ENCODE peak calls at places on chromosomes 3 and 15, in four cellular contexts. One of them, this sample, is unnamed. For H3K36me3 and H3K27me3, the result is how much of the 10 kb centered on the place peaks cover.

GRCh38 chr15:86483936-86484335 is 404.3 kb downstream of the AGBL1 start:
- DNase-seq in bronchial epithelial cell: no peak
- DNase-seq in psoas muscle: no peak
- DNase-seq in IMR-90: no peak
- DNase-seq in this sample: no peak

GRCh38 chr3:156811092-156811862 is 14.9 kb upstream of the LEKR1 start:
- DNase-seq in bronchial epithelial cell: peak
- DNase-seq in psoas muscle: no peak
- DNase-seq in IMR-90: peak
- DNase-seq in this sample: no peak

GRCh38 chr3:23748398-23749110 is 57.2 kb upstream of the UBE2E1 start:
- DNase-seq in bronchial epithelial cell: peak
- DNase-seq in psoas muscle: no peak
- DNase-seq in IMR-90: peak
- DNase-seq in this sample: no peak

GRCh38 chr3:42174679-42175660 is 83.8 kb downstream of the TRAK1 start:
- DNase-seq in bronchial epithelial cell: no peak
- DNase-seq in psoas muscle: no peak
- DNase-seq in IMR-90: no peak
- DNase-seq in this sample: no peak

GRCh38 chr3:50340404-50341329 is at the start of gene RASSF1:
- DNase-seq in bronchial epithelial cell: peak
- DNase-seq in psoas muscle: peak
- DNase-seq in IMR-90: no peak
- DNase-seq in this sample: peak

GRCh38 chr15:92820233-92821021 is 79.7 kb upstream of the CHD2 start:
- DNase-seq in bronchial epithelial cell: peak
- DNase-seq in psoas muscle: peak
- DNase-seq in IMR-90: peak
- DNase-seq in this sample: peak

GRCh38 chr3:158562674-158563073 is 8.3 kb upstream of the MLF1 start:
- DNase-seq in bronchial epithelial cell: no peak
- DNase-seq in psoas muscle: no peak
- DNase-seq in IMR-90: no peak
- DNase-seq in this sample: no peak

GRCh38 chr15:90234519-90234988 is 545 bp downstream of the GDPGP1 start:
- DNase-seq in bronchial epithelial cell: no peak
- DNase-seq in psoas muscle: no peak
- DNase-seq in IMR-90: peak
- DNase-seq in this sample: no peak

GRCh38 chr3:171994646-171995441 is 44.5 kb upstream of the FNDC3B start:
- DNase-seq in bronchial epithelial cell: peak
- DNase-seq in psoas muscle: no peak
- DNase-seq in IMR-90: peak
- DNase-seq in this sample: peak

GRCh38 chr15:58260911-58261267 is 122.7 kb downstream of the AQP9 start:
- DNase-seq in bronchial epithelial cell: peak
- DNase-seq in psoas muscle: peak
- DNase-seq in IMR-90: peak
- DNase-seq in this sample: peak

GRCh38 chr3:194986208-194987043 is 284.5 kb downstream of the XXYLT1 start:
- DNase-seq in bronchial epithelial cell: peak
- DNase-seq in psoas muscle: no peak
- DNase-seq in IMR-90: no peak
- DNase-seq in this sample: peak

GRCh38 chr3:192022412-192022811 is 561.4 kb downstream of the PYDC2 start:
- DNase-seq in bronchial epithelial cell: peak
- DNase-seq in psoas muscle: no peak
- DNase-seq in IMR-90: no peak
- DNase-seq in this sample: peak

GRCh38 chr15:82047493-82048446 is 2.0 kb upstream of the MEX3B start:
- DNase-seq in bronchial epithelial cell: peak
- DNase-seq in psoas muscle: no peak
- DNase-seq in IMR-90: peak
- DNase-seq in this sample: no peak

GRCh38 chr15:78449220-78449999 is 11.4 kb downstream of the IREB2 start:
- DNase-seq in bronchial epithelial cell: peak
- DNase-seq in psoas muscle: no peak
- DNase-seq in IMR-90: no peak
- DNase-seq in this sample: no peak

DNA sequence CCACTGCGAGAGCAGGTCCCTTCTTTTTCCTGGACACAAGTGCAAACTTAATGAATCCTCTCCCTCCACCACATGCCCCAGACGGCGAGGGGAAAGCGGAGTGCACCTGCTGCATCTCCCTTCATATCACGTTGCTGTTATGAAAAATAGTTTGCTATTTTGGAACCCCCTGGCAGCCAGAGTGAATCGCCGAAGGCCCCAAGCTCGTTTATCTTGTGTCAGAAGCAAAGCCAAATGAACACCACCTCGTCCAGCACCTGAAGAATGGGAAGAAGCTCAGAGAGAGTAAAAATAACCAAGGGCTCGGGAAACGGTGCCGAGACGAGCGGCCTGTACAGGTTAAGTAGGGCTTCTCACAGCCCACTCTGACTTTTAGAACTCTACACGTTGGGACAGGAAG is 394.6 kb upstream of the RORA start:
- DNase-seq in bronchial epithelial cell: no peak
- DNase-seq in psoas muscle: no peak
- DNase-seq in IMR-90: no peak
- DNase-seq in this sample: no peak
- H3K4me3 ChIP-seq in bronchial epithelial cell: no peak
- H3K4me3 ChIP-seq in psoas muscle: peak
- H3K4me3 ChIP-seq in IMR-90: no peak
- H3K4me3 ChIP-seq in this sample: no peak

GRCh38 chr3:14466179-14466903 is 63.9 kb downstream of the SLC6A6 start:
- DNase-seq in bronchial epithelial cell: no peak
- DNase-seq in psoas muscle: no peak
- DNase-seq in IMR-90: no peak
- DNase-seq in this sample: no peak
- H3K36me3 ChIP-seq in bronchial epithelial cell: under half
- H3K36me3 ChIP-seq in psoas muscle: under half
- H3K36me3 ChIP-seq in IMR-90: half or more
- H3K36me3 ChIP-seq in this sample: under half

DNA sequence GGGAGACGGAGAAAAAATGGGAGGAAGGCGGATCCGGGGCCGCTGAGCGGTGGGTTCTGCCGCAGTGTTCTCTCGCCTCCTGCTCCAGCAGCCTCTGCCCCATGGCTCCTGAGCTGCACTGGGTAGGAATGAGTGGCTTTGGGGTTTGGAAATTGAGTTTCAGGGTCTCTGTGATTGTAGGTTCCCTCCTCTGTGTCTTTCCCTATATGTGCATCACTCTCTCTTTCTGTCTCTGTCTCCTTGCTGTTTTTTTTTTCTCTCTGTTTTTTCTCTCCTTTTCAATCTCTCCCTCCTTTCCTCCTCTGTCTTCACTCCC is 1.9 kb downstream of the GRM7 start:
- DNase-seq in bronchial epithelial cell: no peak
- DNase-seq in psoas muscle: no peak
- DNase-seq in IMR-90: no peak
- DNase-seq in this sample: no peak
- H3K27me3 ChIP-seq in bronchial epithelial cell: under half
- H3K27me3 ChIP-seq in psoas muscle: under half
- H3K27me3 ChIP-seq in IMR-90: under half
- H3K27me3 ChIP-seq in this sample: under half

GRCh38 chr15:61743352-61743909 is 316.8 kb downstream of the VPS13C start:
- DNase-seq in bronchial epithelial cell: no peak
- DNase-seq in psoas muscle: no peak
- DNase-seq in IMR-90: no peak
- DNase-seq in this sample: no peak

GRCh38 chr15:61736792-61737191 is 323.5 kb downstream of the VPS13C start:
- DNase-seq in bronchial epithelial cell: no peak
- DNase-seq in psoas muscle: no peak
- DNase-seq in IMR-90: no peak
- DNase-seq in this sample: no peak

GRCh38 chr15:61746589-61746988 is 313.7 kb downstream of the VPS13C start:
- DNase-seq in bronchial epithelial cell: no peak
- DNase-seq in psoas muscle: no peak
- DNase-seq in IMR-90: no peak
- DNase-seq in this sample: no peak

GRCh38 chr15:61748529-61748928 is 311.7 kb downstream of the VPS13C start:
- DNase-seq in bronchial epithelial cell: peak
- DNase-seq in psoas muscle: no peak
- DNase-seq in IMR-90: no peak
- DNase-seq in this sample: no peak

DNA sequence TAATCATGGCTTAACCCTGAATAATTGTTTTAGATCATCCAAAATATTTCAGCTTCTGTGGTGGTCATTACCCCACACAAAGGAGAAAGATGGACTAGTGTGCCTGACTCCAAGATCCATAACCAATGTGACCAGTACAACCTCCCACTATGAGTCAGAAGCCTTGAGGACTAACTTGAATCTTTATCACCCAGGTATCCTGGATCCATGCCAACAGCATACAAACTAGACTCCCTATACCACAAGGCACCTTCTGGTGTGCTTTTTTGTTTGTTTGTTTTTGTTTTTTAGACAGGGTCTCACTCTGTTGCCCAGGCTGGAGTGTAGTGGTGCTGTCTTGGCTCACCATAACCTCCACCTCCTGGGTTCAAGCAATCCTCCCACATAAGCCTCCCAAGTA is 317.7 kb downstream of the VPS13C start:
- DNase-seq in bronchial epithelial cell: peak
- DNase-seq in psoas muscle: no peak
- DNase-seq in IMR-90: no peak
- DNase-seq in this sample: no peak
- H3K4me3 ChIP-seq in bronchial epithelial cell: no peak
- H3K4me3 ChIP-seq in psoas muscle: no peak
- H3K4me3 ChIP-seq in IMR-90: no peak
- H3K4me3 ChIP-seq in this sample: no peak

DNA sequence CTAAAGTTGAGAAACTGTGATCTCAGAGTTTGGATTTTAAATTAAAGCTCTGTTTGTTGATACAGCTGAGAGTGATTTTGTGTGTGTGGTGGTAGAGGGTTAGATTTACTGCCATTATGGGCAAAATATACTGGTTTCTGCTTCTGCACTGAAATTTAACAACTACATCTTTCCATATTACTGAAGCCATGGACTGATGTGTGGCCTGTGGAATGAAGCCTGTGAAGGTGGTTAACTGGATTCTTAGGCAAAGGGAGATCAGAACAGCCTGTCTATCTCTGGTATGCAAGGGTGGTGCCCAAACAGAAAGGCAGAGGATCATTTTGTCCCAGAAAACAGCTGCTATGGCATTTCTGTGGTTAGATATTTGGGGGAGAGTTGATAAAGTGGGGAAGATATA is 297.3 kb upstream of the THBS1 start:
- DNase-seq in bronchial epithelial cell: no peak
- DNase-seq in psoas muscle: no peak
- DNase-seq in IMR-90: peak
- DNase-seq in this sample: no peak
- H3K36me3 ChIP-seq in bronchial epithelial cell: under half
- H3K36me3 ChIP-seq in psoas muscle: under half
- H3K36me3 ChIP-seq in IMR-90: under half
- H3K36me3 ChIP-seq in this sample: under half

GRCh38 chr15:88813960-88814359 is 10.7 kb downstream of the ACAN start:
- DNase-seq in bronchial epithelial cell: no peak
- DNase-seq in psoas muscle: no peak
- DNase-seq in IMR-90: no peak
- DNase-seq in this sample: no peak
- H3K27me3 ChIP-seq in bronchial epithelial cell: under half
- H3K27me3 ChIP-seq in psoas muscle: under half
- H3K27me3 ChIP-seq in IMR-90: under half
- H3K27me3 ChIP-seq in this sample: under half

GRCh38 chr3:40387001-40387894 is at the start of gene ENTPD3:
- DNase-seq in bronchial epithelial cell: peak
- DNase-seq in psoas muscle: no peak
- DNase-seq in IMR-90: no peak
- DNase-seq in this sample: no peak
- H3K4me3 ChIP-seq in bronchial epithelial cell: peak
- H3K4me3 ChIP-seq in psoas muscle: peak
- H3K4me3 ChIP-seq in IMR-90: peak
- H3K4me3 ChIP-seq in this sample: no peak

GRCh38 chr15:98926236-98926635 is 81.4 kb downstream of the PGPEP1L start:
- DNase-seq in bronchial epithelial cell: no peak
- DNase-seq in psoas muscle: no peak
- DNase-seq in IMR-90: no peak
- DNase-seq in this sample: no peak

GRCh38 chr15:98923579-98923978 is 84.0 kb downstream of the PGPEP1L start:
- DNase-seq in bronchial epithelial cell: no peak
- DNase-seq in psoas muscle: no peak
- DNase-seq in IMR-90: no peak
- DNase-seq in this sample: no peak

GRCh38 chr15:98924311-98925049 is 83.1 kb downstream of the PGPEP1L start:
- DNase-seq in bronchial epithelial cell: no peak
- DNase-seq in psoas muscle: no peak
- DNase-seq in IMR-90: no peak
- DNase-seq in this sample: no peak

GRCh38 chr15:98927990-98928389 is 79.6 kb downstream of the PGPEP1L start:
- DNase-seq in bronchial epithelial cell: no peak
- DNase-seq in psoas muscle: no peak
- DNase-seq in IMR-90: no peak
- DNase-seq in this sample: no peak

DNA sequence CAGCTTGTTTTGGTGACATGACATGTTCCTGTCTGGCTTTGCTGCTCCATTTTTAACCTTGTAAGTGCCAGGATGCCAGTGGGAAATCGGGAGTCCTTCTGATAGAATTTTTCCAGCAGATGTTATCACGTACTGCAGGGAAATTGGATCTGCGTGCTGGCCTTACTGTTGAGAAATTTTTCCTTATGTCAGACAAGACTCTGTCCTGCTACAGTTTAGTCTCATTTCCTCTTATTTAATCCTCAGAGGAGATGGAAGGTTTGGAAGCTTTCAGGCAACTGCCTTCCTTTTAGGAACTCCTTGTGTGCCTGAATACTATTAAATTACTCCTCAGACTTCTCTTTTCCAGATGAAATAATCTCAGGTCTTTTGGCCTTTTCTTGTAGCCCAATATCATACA is 80.5 kb downstream of the PGPEP1L start:
- DNase-seq in bronchial epithelial cell: no peak
- DNase-seq in psoas muscle: no peak
- DNase-seq in IMR-90: peak
- DNase-seq in this sample: no peak
- H3K36me3 ChIP-seq in bronchial epithelial cell: under half
- H3K36me3 ChIP-seq in psoas muscle: under half
- H3K36me3 ChIP-seq in IMR-90: half or more
- H3K36me3 ChIP-seq in this sample: under half

GRCh38 chr3:147377412-147378185 is 28.7 kb downstream of the ZIC4 start:
- DNase-seq in bronchial epithelial cell: no peak
- DNase-seq in psoas muscle: no peak
- DNase-seq in IMR-90: no peak
- DNase-seq in this sample: no peak
- H3K27me3 ChIP-seq in bronchial epithelial cell: under half
- H3K27me3 ChIP-seq in psoas muscle: half or more
- H3K27me3 ChIP-seq in IMR-90: half or more
- H3K27me3 ChIP-seq in this sample: under half

This sample was measured in MG63.